ENCODE peak calls at places on chromosome 11, in eight cellular contexts. T is activated naive CD4-positive, alpha-beta T cell treated with anti-CD3 and anti-CD28 coated beads for 36 hours; H is ACHN; D is HFFc6; F is pancreas; Y is kidney; M is HEK293T; S is pulmonary artery endothelial cell. W is an unnamed sample.

GRCh38 chr11:14907411-14908213 is 15.6 kb upstream of the CYP2R1 start:
- DNase-seq in T (peak), H (peak), D (peak), F (peak), Y (peak), M (peak), S (no peak), W (peak)

GRCh38 chr11:33536178-33536577 is 164.4 kb downstream of the C11orf91 start:
- DNase-seq in T (no peak), H (no peak), D (no peak), F (no peak), Y (no peak), M (no peak), S (no peak), W (no peak)

GRCh38 chr11:105642870-105643269 is 33.0 kb downstream of the GRIA4 start:
- DNase-seq in T (no peak), H (no peak), D (no peak), F (no peak), Y (no peak), M (no peak), S (no peak), W (no peak)

GRCh38 chr11:61170566-61170965 is 9.3 kb upstream of the VPS37C start:
- DNase-seq in T (no peak), H (no peak), D (no peak), F (no peak), Y (no peak), M (no peak), S (no peak), W (no peak)

GRCh38 chr11:17476317-17477083 is at the start of gene ABCC8:
- DNase-seq in T (no peak), H (no peak), D (no peak), F (no peak), Y (no peak), M (peak), S (no peak), W (peak)

GRCh38 chr11:130548491-130548833 is 100.0 kb downstream of the ADAMTS15 start:
- DNase-seq in T (no peak), H (peak), D (no peak), F (no peak), Y (no peak), M (no peak), S (no peak), W (no peak)

GRCh38 chr11:104352036-104352435 is 188.1 kb upstream of the PDGFD start:
- DNase-seq in T (no peak), H (no peak), D (no peak), F (no peak), Y (no peak), M (no peak), S (no peak), W (no peak)

GRCh38 chr11:126308271-126308671 is 4.4 kb downstream of the DCPS start:
- DNase-seq in T (no peak), H (no peak), D (no peak), F (no peak), Y (no peak), M (no peak), S (no peak), W (no peak)

GRCh38 chr11:12569499-12570040 is 104.7 kb upstream of the TEAD1 start:
- DNase-seq in T (no peak), H (no peak), D (no peak), F (no peak), Y (no peak), M (no peak), S (no peak), W (no peak)

GRCh38 chr11:64123102-64123434 is 42.8 kb downstream of the MACROD1 start:
- DNase-seq in T (no peak), H (no peak), D (no peak), F (peak), Y (peak), M (no peak), S (no peak), W (peak)

GRCh38 chr11:17013548-17014320 is 480 bp downstream of the PLEKHA7 start:
- DNase-seq in T (peak), H (no peak), D (no peak), F (peak), Y (peak), M (peak), S (no peak), W (peak)

GRCh38 chr11:46378811-46379482 is 2.5 kb upstream of the MDK start:
- DNase-seq in T (no peak), H (no peak), D (no peak), F (no peak), Y (no peak), M (no peak), S (no peak), W (no peak)

GRCh38 chr11:94885133-94885532 is 88.2 kb downstream of the CWC15 start:
- DNase-seq in T (no peak), H (peak), D (peak), F (no peak), Y (no peak), M (peak), S (no peak), W (no peak)